ENCODE peak calls at places on chromosomes 1 and 21, in seven cellular contexts. One of them, this sample, is unnamed.

GRCh38 chr1:15620155-15620545 is 2.9 kb downstream of the DDI2 start:
- DNase-seq in NCI-H1694: no peak
- DNase-seq in H7: no peak
- DNase-seq in MCF 10A: peak
- DNase-seq in memory B cell: no peak
- DNase-seq in NCI-H460: no peak
- DNase-seq in AG09319: no peak
- DNase-seq in this sample: no peak

GRCh38 chr1:176638713-176639112 is 175.7 kb downstream of the PAPPA2 start:
- DNase-seq in H7: no peak
- DNase-seq in AG09319: no peak
- DNase-seq in memory B cell: no peak
- DNase-seq in NCI-H460: no peak
- DNase-seq in MCF 10A: no peak
- DNase-seq in NCI-H1694: no peak
- DNase-seq in this sample: no peak

GRCh38 chr1:226531360-226532093 is 17.0 kb upstream of the STUM start:
- DNase-seq in NCI-H1694: no peak
- DNase-seq in AG09319: no peak
- DNase-seq in memory B cell: no peak
- DNase-seq in MCF 10A: no peak
- DNase-seq in H7: no peak
- DNase-seq in NCI-H460: no peak
- DNase-seq in this sample: no peak

GRCh38 chr1:20443703-20444587 is 42.1 kb downstream of the CAMK2N1 start:
- DNase-seq in AG09319: no peak
- DNase-seq in NCI-H1694: no peak
- DNase-seq in H7: peak
- DNase-seq in memory B cell: no peak
- DNase-seq in MCF 10A: peak
- DNase-seq in NCI-H460: no peak
- DNase-seq in this sample: no peak

GRCh38 chr1:173914366-173914871 is 2.7 kb downstream of the SERPINC1 start:
- DNase-seq in H7: peak
- DNase-seq in memory B cell: no peak
- DNase-seq in NCI-H460: peak
- DNase-seq in MCF 10A: peak
- DNase-seq in AG09319: no peak
- DNase-seq in NCI-H1694: peak
- DNase-seq in this sample: no peak

GRCh38 chr1:169240449-169241242 is 127.0 kb downstream of the NME7 start:
- DNase-seq in NCI-H1694: peak
- DNase-seq in NCI-H460: no peak
- DNase-seq in H7: no peak
- DNase-seq in MCF 10A: no peak
- DNase-seq in AG09319: no peak
- DNase-seq in memory B cell: no peak
- DNase-seq in this sample: no peak

GRCh38 chr1:39098569-39099250 is 72.6 kb downstream of the NDUFS5 start:
- DNase-seq in AG09319: peak
- DNase-seq in NCI-H460: peak
- DNase-seq in MCF 10A: peak
- DNase-seq in H7: peak
- DNase-seq in memory B cell: peak
- DNase-seq in NCI-H1694: peak
- DNase-seq in this sample: peak

GRCh38 chr1:20840731-20841130 is 53.6 kb upstream of the HP1BP3 start:
- DNase-seq in NCI-H460: no peak
- DNase-seq in memory B cell: no peak
- DNase-seq in AG09319: no peak
- DNase-seq in H7: no peak
- DNase-seq in NCI-H1694: no peak
- DNase-seq in MCF 10A: no peak
- DNase-seq in this sample: no peak

GRCh38 chr1:162207862-162208261 is 138.4 kb downstream of the NOS1AP start:
- DNase-seq in NCI-H460: no peak
- DNase-seq in AG09319: no peak
- DNase-seq in H7: no peak
- DNase-seq in NCI-H1694: no peak
- DNase-seq in MCF 10A: no peak
- DNase-seq in memory B cell: no peak
- DNase-seq in this sample: no peak

GRCh38 chr1:227951624-227952373 is 4.1 kb upstream of the WNT9A start:
- DNase-seq in memory B cell: no peak
- DNase-seq in MCF 10A: peak
- DNase-seq in H7: no peak
- DNase-seq in AG09319: no peak
- DNase-seq in NCI-H1694: no peak
- DNase-seq in NCI-H460: no peak
- DNase-seq in this sample: no peak

GRCh38 chr1:88661951-88662664 is 22.0 kb upstream of the PKN2 start:
- DNase-seq in NCI-H460: no peak
- DNase-seq in MCF 10A: no peak
- DNase-seq in H7: peak
- DNase-seq in NCI-H1694: no peak
- DNase-seq in AG09319: no peak
- DNase-seq in memory B cell: no peak
- DNase-seq in this sample: no peak

GRCh38 chr1:92536593-92537332 is 50.0 kb upstream of the GFI1 start:
- DNase-seq in NCI-H460: no peak
- DNase-seq in memory B cell: no peak
- DNase-seq in H7: no peak
- DNase-seq in NCI-H1694: no peak
- DNase-seq in AG09319: no peak
- DNase-seq in MCF 10A: peak
- DNase-seq in this sample: no peak

GRCh38 chr21:45809421-45809820 is 165.9 kb downstream of the PCBP3 start:
- DNase-seq in memory B cell: no peak
- DNase-seq in AG09319: no peak
- DNase-seq in H7: no peak
- DNase-seq in MCF 10A: no peak
- DNase-seq in NCI-H460: no peak
- DNase-seq in NCI-H1694: no peak
- DNase-seq in this sample: no peak

GRCh38 chr1:25572107-25572506 is 28.7 kb downstream of the LDLRAP1 start:
- DNase-seq in NCI-H1694: no peak
- DNase-seq in H7: no peak
- DNase-seq in memory B cell: no peak
- DNase-seq in NCI-H460: no peak
- DNase-seq in AG09319: no peak
- DNase-seq in MCF 10A: no peak
- DNase-seq in this sample: no peak

GRCh38 chr1:224492632-224493031 is 58.0 kb upstream of the WDR26 start:
- DNase-seq in NCI-H460: no peak
- DNase-seq in memory B cell: no peak
- DNase-seq in H7: no peak
- DNase-seq in AG09319: no peak
- DNase-seq in MCF 10A: no peak
- DNase-seq in NCI-H1694: no peak
- DNase-seq in this sample: no peak

GRCh38 chr1:178682886-178683285 is 42.2 kb upstream of the RALGPS2 start:
- DNase-seq in memory B cell: no peak
- DNase-seq in AG09319: no peak
- DNase-seq in MCF 10A: no peak
- DNase-seq in H7: no peak
- DNase-seq in NCI-H1694: no peak
- DNase-seq in NCI-H460: no peak
- DNase-seq in this sample: no peak

GRCh38 chr1:116740726-116741125 is 13.5 kb upstream of the CD2 start:
- DNase-seq in memory B cell: no peak
- DNase-seq in NCI-H460: no peak
- DNase-seq in H7: no peak
- DNase-seq in MCF 10A: no peak
- DNase-seq in AG09319: no peak
- DNase-seq in NCI-H1694: no peak
- DNase-seq in this sample: no peak

GRCh38 chr1:112905420-112906154 is 50.4 kb downstream of the SLC16A1 start:
- DNase-seq in NCI-H1694: no peak
- DNase-seq in AG09319: no peak
- DNase-seq in H7: peak
- DNase-seq in memory B cell: no peak
- DNase-seq in NCI-H460: no peak
- DNase-seq in MCF 10A: peak
- DNase-seq in this sample: no peak

GRCh38 chr1:235502601-235503332 is 1.5 kb downstream of the B3GALNT2 start:
- DNase-seq in NCI-H1694: no peak
- DNase-seq in NCI-H460: no peak
- DNase-seq in H7: no peak
- DNase-seq in memory B cell: no peak
- DNase-seq in MCF 10A: peak
- DNase-seq in AG09319: no peak
- DNase-seq in this sample: no peak

GRCh38 chr1:32250893-32251716 is at the start of gene LCK:
- DNase-seq in NCI-H1694: no peak
- DNase-seq in NCI-H460: no peak
- DNase-seq in memory B cell: peak
- DNase-seq in MCF 10A: no peak
- DNase-seq in AG09319: no peak
- DNase-seq in H7: peak
- DNase-seq in this sample: no peak

GRCh38 chr1:116151739-116152576 is 40.8 kb downstream of the MAB21L3 start:
- DNase-seq in NCI-H460: peak
- DNase-seq in H7: peak
- DNase-seq in memory B cell: peak
- DNase-seq in MCF 10A: peak
- DNase-seq in AG09319: peak
- DNase-seq in NCI-H1694: peak
- DNase-seq in this sample: peak

This sample was measured in AG09309.